ENCODE peak calls at places on chromosomes 5 and 9, in five cellular contexts. One of them, this sample, is unnamed.

GRCh38 chr5:53446908-53447307 is 33.5 kb upstream of the FST start:
- DNase-seq in CD8-positive, alpha-beta T cell: no peak
- DNase-seq in nephron progenitor cell: no peak
- DNase-seq in IMR-90: peak; percentile 28
- DNase-seq in ovary: no peak
- DNase-seq in this sample: no peak

GRCh38 chr9:127457191-127457878 is 6.0 kb downstream of the LRSAM1 start:
- DNase-seq in IMR-90: no peak
- DNase-seq in ovary: no peak
- DNase-seq in CD8-positive, alpha-beta T cell: no peak
- DNase-seq in nephron progenitor cell: no peak
- DNase-seq in this sample: no peak

GRCh38 chr5:95901676-95902646 is 59.7 kb downstream of the ELL2 start:
- DNase-seq in CD8-positive, alpha-beta T cell: no peak
- DNase-seq in ovary: no peak
- DNase-seq in nephron progenitor cell: no peak
- DNase-seq in IMR-90: peak; percentile 89
- DNase-seq in this sample: no peak

GRCh38 chr5:132714456-132715307 is 22.7 kb downstream of the KIF3A start:
- DNase-seq in ovary: no peak
- DNase-seq in IMR-90: peak; percentile 15
- DNase-seq in CD8-positive, alpha-beta T cell: no peak
- DNase-seq in nephron progenitor cell: no peak
- DNase-seq in this sample: no peak

GRCh38 chr5:53994148-53994547 is 316.2 kb downstream of the ARL15 start:
- DNase-seq in ovary: no peak
- DNase-seq in IMR-90: peak; percentile 80
- DNase-seq in CD8-positive, alpha-beta T cell: no peak
- DNase-seq in nephron progenitor cell: no peak
- DNase-seq in this sample: no peak

GRCh38 chr5:1445313-1445894 is at the start of gene SLC6A3:
- DNase-seq in IMR-90: no peak
- DNase-seq in ovary: peak; percentile 47
- DNase-seq in CD8-positive, alpha-beta T cell: no peak
- DNase-seq in nephron progenitor cell: peak; percentile 92
- DNase-seq in this sample: peak; percentile 62

GRCh38 chr5:59040007-59040803 is 457.3 kb downstream of the RAB3C start:
- DNase-seq in nephron progenitor cell: no peak
- DNase-seq in IMR-90: no peak
- DNase-seq in ovary: no peak
- DNase-seq in CD8-positive, alpha-beta T cell: no peak
- DNase-seq in this sample: no peak

GRCh38 chr9:37925006-37925405 is 21.1 kb upstream of the SLC25A51 start:
- DNase-seq in CD8-positive, alpha-beta T cell: no peak
- DNase-seq in nephron progenitor cell: no peak
- DNase-seq in IMR-90: no peak
- DNase-seq in ovary: no peak
- DNase-seq in this sample: no peak

GRCh38 chr9:82621446-82621845 is 441.5 kb downstream of the RASEF start:
- DNase-seq in CD8-positive, alpha-beta T cell: no peak
- DNase-seq in nephron progenitor cell: no peak
- DNase-seq in ovary: no peak
- DNase-seq in IMR-90: peak; percentile 58
- DNase-seq in this sample: no peak

GRCh38 chr5:88142801-88143692 is 125.6 kb downstream of the TMEM161B start:
- DNase-seq in IMR-90: no peak
- DNase-seq in CD8-positive, alpha-beta T cell: no peak
- DNase-seq in nephron progenitor cell: no peak
- DNase-seq in ovary: peak; percentile 20
- DNase-seq in this sample: no peak

GRCh38 chr5:40672440-40672839 is 7.3 kb upstream of the PTGER4 start:
- DNase-seq in IMR-90: no peak
- DNase-seq in nephron progenitor cell: no peak
- DNase-seq in ovary: no peak
- DNase-seq in CD8-positive, alpha-beta T cell: no peak
- DNase-seq in this sample: no peak

GRCh38 chr9:72506615-72507014 is 14.8 kb upstream of the TMC1 start:
- DNase-seq in CD8-positive, alpha-beta T cell: no peak
- DNase-seq in nephron progenitor cell: no peak
- DNase-seq in IMR-90: no peak
- DNase-seq in ovary: no peak
- DNase-seq in this sample: no peak

GRCh38 chr5:149500922-149501582 is 50.2 kb downstream of the CSNK1A1 start:
- DNase-seq in CD8-positive, alpha-beta T cell: no peak
- DNase-seq in IMR-90: peak; percentile 94
- DNase-seq in nephron progenitor cell: no peak
- DNase-seq in ovary: no peak
- DNase-seq in this sample: no peak

GRCh38 chr5:173627271-173627670 is 10.8 kb upstream of the BOD1 start:
- DNase-seq in nephron progenitor cell: no peak
- DNase-seq in ovary: no peak
- DNase-seq in CD8-positive, alpha-beta T cell: no peak
- DNase-seq in IMR-90: no peak
- DNase-seq in this sample: no peak

GRCh38 chr9:20316372-20316771 is 305.9 kb downstream of the MLLT3 start:
- DNase-seq in ovary: no peak
- DNase-seq in CD8-positive, alpha-beta T cell: no peak
- DNase-seq in IMR-90: no peak
- DNase-seq in nephron progenitor cell: no peak
- DNase-seq in this sample: no peak

GRCh38 chr5:37840036-37840909 is at the start of gene GDNF:
- DNase-seq in IMR-90: peak; percentile 77
- DNase-seq in ovary: peak; percentile 64
- DNase-seq in CD8-positive, alpha-beta T cell: no peak
- DNase-seq in nephron progenitor cell: peak; percentile 69
- DNase-seq in this sample: peak; percentile 43

GRCh38 chr5:146947181-146947941 is 68.8 kb upstream of the PPP2R2B start:
- DNase-seq in nephron progenitor cell: no peak
- DNase-seq in IMR-90: peak; percentile 4
- DNase-seq in ovary: no peak
- DNase-seq in CD8-positive, alpha-beta T cell: no peak
- DNase-seq in this sample: no peak

GRCh38 chr5:169294621-169295020 is 6.3 kb downstream of the SLIT3 start:
- DNase-seq in nephron progenitor cell: no peak
- DNase-seq in ovary: no peak
- DNase-seq in IMR-90: no peak
- DNase-seq in CD8-positive, alpha-beta T cell: no peak
- DNase-seq in this sample: no peak

GRCh38 chr9:31272456-31273295 is 1111.8 kb upstream of the ACO1 start:
- DNase-seq in nephron progenitor cell: no peak
- DNase-seq in CD8-positive, alpha-beta T cell: no peak
- DNase-seq in IMR-90: no peak
- DNase-seq in ovary: no peak
- DNase-seq in this sample: no peak

GRCh38 chr9:99663297-99663696 is 158.4 kb upstream of the NR4A3 start:
- DNase-seq in ovary: no peak
- DNase-seq in CD8-positive, alpha-beta T cell: no peak
- DNase-seq in IMR-90: no peak
- DNase-seq in nephron progenitor cell: no peak
- DNase-seq in this sample: no peak

GRCh38 chr9:96400132-96400910 is 16.8 kb upstream of the SLC35D2 start:
- DNase-seq in CD8-positive, alpha-beta T cell: no peak
- DNase-seq in IMR-90: no peak
- DNase-seq in nephron progenitor cell: no peak
- DNase-seq in ovary: no peak
- DNase-seq in this sample: no peak

GRCh38 chr9:82132024-82132423 is 143.5 kb downstream of the SPATA31D1 start:
- DNase-seq in IMR-90: no peak
- DNase-seq in ovary: no peak
- DNase-seq in CD8-positive, alpha-beta T cell: no peak
- DNase-seq in nephron progenitor cell: no peak
- DNase-seq in this sample: no peak

GRCh38 chr5:177369050-177369912 is 11.6 kb downstream of the RGS14 start:
- DNase-seq in nephron progenitor cell: peak; percentile 49
- DNase-seq in IMR-90: no peak
- DNase-seq in CD8-positive, alpha-beta T cell: no peak
- DNase-seq in ovary: no peak
- DNase-seq in this sample: no peak
- TF ChIP-seq CTCF in nephron progenitor cell: peak; percentile 56
- TF ChIP-seq CTCF in IMR-90: peak; percentile 56
- TF ChIP-seq CTCF in CD8-positive, alpha-beta T cell: peak; percentile 74
- TF ChIP-seq CTCF in ovary: peak; percentile 15
- TF ChIP-seq CTCF in this sample: peak; percentile 59

GRCh38 chr5:24381861-24382460 is 262.8 kb downstream of the CDH10 start:
- DNase-seq in nephron progenitor cell: no peak
- DNase-seq in IMR-90: no peak
- DNase-seq in ovary: no peak
- DNase-seq in CD8-positive, alpha-beta T cell: no peak
- DNase-seq in this sample: no peak
- TF ChIP-seq CTCF in nephron progenitor cell: no peak
- TF ChIP-seq CTCF in IMR-90: no peak
- TF ChIP-seq CTCF in ovary: no peak
- TF ChIP-seq CTCF in CD8-positive, alpha-beta T cell: no peak
- TF ChIP-seq CTCF in this sample: no peak

DNA sequence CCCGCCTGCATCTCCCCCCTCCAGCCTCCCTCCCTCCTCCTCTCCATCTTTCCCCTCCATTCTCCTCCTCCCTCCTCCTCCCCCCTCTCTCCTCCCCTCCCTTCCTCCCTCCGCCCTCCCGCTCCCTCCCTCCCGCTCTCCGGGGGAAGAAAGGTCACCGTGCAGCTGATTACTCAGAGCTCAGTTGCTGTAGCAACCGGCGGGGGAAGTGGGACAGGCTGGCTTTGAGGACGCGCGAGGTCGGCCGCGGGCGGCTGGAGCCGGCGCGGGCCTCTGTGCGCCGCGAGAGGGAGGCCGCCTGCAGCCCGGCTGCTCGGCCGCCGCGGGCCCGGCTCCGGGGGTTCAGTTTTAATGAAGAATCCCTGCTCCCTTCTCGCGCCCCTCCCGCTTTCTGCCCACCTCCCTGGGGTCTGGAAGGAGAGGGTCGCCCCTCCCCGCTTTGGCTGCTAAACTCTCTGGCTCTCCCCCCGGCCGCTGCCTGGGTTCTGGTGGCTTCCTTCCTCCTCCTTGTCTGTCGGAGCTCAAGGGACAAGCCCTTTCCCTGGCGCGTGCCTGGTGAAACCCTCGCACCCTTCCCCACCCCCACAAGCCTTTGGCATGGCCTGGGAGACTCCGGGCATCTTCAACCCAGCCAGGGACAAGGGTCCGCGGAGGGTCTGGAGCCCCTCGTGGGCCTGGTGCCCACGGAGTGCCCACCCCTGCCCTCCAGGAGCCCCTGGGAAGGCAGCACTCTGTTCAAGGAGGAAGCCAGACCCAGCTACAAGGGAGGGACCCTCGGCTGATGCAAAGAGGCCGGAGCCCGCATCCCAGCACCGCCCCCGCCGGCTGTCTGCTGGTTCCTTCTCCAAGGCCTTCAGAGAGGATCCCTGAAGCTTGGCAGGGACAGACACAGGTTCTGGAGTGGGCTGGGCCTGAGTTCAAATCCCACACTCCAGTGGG is 160.3 kb downstream of the C9orf50 start:
- DNase-seq in CD8-positive, alpha-beta T cell: peak; percentile 75
- DNase-seq in IMR-90: peak; percentile 98
- DNase-seq in nephron progenitor cell: peak; percentile 92
- DNase-seq in ovary: peak; percentile 99
- DNase-seq in this sample: peak; percentile 86
- TF ChIP-seq CTCF in CD8-positive, alpha-beta T cell: no peak
- TF ChIP-seq CTCF in IMR-90: peak; percentile 39
- TF ChIP-seq CTCF in nephron progenitor cell: no peak
- TF ChIP-seq CTCF in ovary: peak; percentile 32
- TF ChIP-seq CTCF in this sample: no peak

DNA sequence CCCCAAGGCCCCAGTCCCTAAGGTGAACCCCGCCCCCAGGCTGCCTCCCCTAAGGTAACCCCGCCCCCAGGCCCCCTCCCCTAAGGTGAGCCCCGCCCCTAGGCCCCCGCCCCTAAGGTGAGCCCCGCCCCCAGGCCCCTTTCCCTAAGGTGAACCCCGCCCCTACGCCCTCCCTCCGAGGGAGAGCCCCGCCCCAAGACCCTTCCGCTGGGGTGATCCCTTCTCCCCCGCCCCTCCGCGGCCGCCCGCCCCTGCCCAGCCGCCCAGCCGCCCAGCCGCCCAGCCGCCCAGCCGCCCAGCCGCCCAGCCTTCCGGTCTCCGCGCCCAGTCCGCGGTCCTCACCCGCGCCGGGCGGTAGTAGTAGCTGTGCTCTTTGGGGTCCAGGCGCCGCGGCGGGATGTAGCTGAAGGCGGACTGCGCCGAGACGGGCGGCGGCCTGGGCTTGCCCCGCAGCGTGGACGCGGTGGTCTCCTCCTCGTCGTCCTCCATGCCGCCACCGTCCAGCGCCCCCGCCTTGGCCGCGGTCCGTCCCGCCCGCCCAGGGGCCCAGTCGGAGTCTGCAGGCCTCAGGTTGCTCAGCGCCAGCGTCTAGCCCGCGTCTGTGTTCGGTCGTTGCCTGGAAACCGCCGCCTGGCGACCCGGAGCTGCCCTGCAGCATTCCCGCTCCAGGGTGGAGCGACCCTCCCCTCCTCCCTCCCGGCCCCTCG is at the start of gene CFAP90:
- DNase-seq in nephron progenitor cell: peak; percentile 94
- DNase-seq in IMR-90: peak; percentile 30
- DNase-seq in ovary: peak; percentile 60
- DNase-seq in CD8-positive, alpha-beta T cell: no peak
- DNase-seq in this sample: peak; percentile 81
- TF ChIP-seq CTCF in nephron progenitor cell: peak; percentile 40
- TF ChIP-seq CTCF in IMR-90: peak; percentile 45
- TF ChIP-seq CTCF in ovary: peak; percentile 22
- TF ChIP-seq CTCF in CD8-positive, alpha-beta T cell: no peak
- TF ChIP-seq CTCF in this sample: peak; percentile 66

GRCh38 chr9:23088932-23089364 is 642.3 kb downstream of the DMRTA1 start:
- DNase-seq in IMR-90: no peak
- DNase-seq in CD8-positive, alpha-beta T cell: no peak
- DNase-seq in nephron progenitor cell: peak; percentile 36
- DNase-seq in ovary: no peak
- DNase-seq in this sample: peak; percentile 24
- TF ChIP-seq CTCF in IMR-90: peak; percentile 19
- TF ChIP-seq CTCF in CD8-positive, alpha-beta T cell: no peak
- TF ChIP-seq CTCF in nephron progenitor cell: no peak
- TF ChIP-seq CTCF in ovary: no peak
- TF ChIP-seq CTCF in this sample: peak; percentile 49

This sample was measured in progenitor cell of endocrine pancreas.